ENCODE peak calls at places on chromosomes 16 and 17, in six cellular contexts. W is activated T-cell treated with anti-CD3 and anti-CD28 coated beads, Interleukin-2, amount 50 U/mL, for 48 hours; M is left ventricle myocardium inferior; T is AG08395; E is amygdala; I is EL. B is an unnamed sample.

GRCh38 chr17:16491131-16491702 is 776 bp downstream of the LRRC75A start:
- DNase-seq in W (peak), M (no peak), T (no peak), E (no peak), I (peak), B (peak)

GRCh38 chr17:59859444-59860025 is 33.2 kb downstream of the TUBD1 start:
- DNase-seq in W (no peak), M (no peak), T (peak), E (no peak), I (peak), B (no peak)

GRCh38 chr16:70746708-70747424 is 54.1 kb downstream of the VAC14 start:
- DNase-seq in W (no peak), M (peak), T (peak), E (no peak), I (peak), B (peak)

GRCh38 chr16:68229431-68230175 is 6.3 kb downstream of the ESRP2 start:
- DNase-seq in W (peak), M (no peak), T (peak), E (no peak), I (peak), B (peak)

GRCh38 chr16:68995011-68995504 is 110.4 kb upstream of the HAS3 start:
- DNase-seq in W (no peak), M (no peak), T (peak), E (no peak), I (peak), B (no peak)

GRCh38 chr16:21167929-21168602 is 9.6 kb downstream of the LDAF1 start:
- DNase-seq in W (no peak), M (no peak), T (no peak), E (no peak), I (no peak), B (no peak)

GRCh38 chr17:74959826-74960738 is 12.5 kb downstream of the HID1 start:
- DNase-seq in W (no peak), M (no peak), T (peak), E (no peak), I (peak), B (no peak)

GRCh38 chr16:67814567-67814966 is 7.9 kb downstream of the TSNAXIP1 start:
- DNase-seq in W (no peak), M (no peak), T (no peak), E (no peak), I (no peak), B (no peak)

GRCh38 chr16:86854058-86854621 is 275.8 kb downstream of the FOXL1 start:
- DNase-seq in W (no peak), M (no peak), T (peak), E (no peak), I (peak), B (no peak)

GRCh38 chr16:79286646-79287423 is 313.7 kb downstream of the MAF start:
- DNase-seq in W (peak), M (peak), T (no peak), E (no peak), I (no peak), B (peak)

GRCh38 chr17:83031321-83031945 is 48.0 kb upstream of the METRNL start:
- DNase-seq in W (no peak), M (no peak), T (no peak), E (no peak), I (no peak), B (no peak)

GRCh38 chr17:57407287-57408063 is 151.2 kb downstream of the MSI2 start:
- DNase-seq in W (no peak), M (no peak), T (no peak), E (no peak), I (no peak), B (no peak)

GRCh38 chr17:39822051-39822450 is 42.1 kb downstream of the IKZF3 start:
- DNase-seq in W (no peak), M (no peak), T (no peak), E (no peak), I (no peak), B (no peak)

GRCh38 chr17:49748223-49748622 is 15.7 kb downstream of the FAM117A start:
- DNase-seq in W (no peak), M (no peak), T (no peak), E (no peak), I (no peak), B (no peak)

GRCh38 chr16:27736431-27736830 is 186.5 kb downstream of the KATNIP start:
- DNase-seq in W (no peak), M (no peak), T (no peak), E (no peak), I (no peak), B (no peak)

GRCh38 chr17:48374650-48375230 is 55.3 kb downstream of the SKAP1 start:
- DNase-seq in W (peak), M (no peak), T (no peak), E (no peak), I (peak), B (no peak)

GRCh38 chr16:15529673-15530072 is 95.3 kb downstream of the BMERB1 start:
- DNase-seq in W (no peak), M (no peak), T (no peak), E (no peak), I (no peak), B (no peak)

GRCh38 chr16:56950881-56951771 is 10.6 kb upstream of the CETP start:
- DNase-seq in W (peak), M (peak), T (peak), E (no peak), I (peak), B (peak)

GRCh38 chr17:8832711-8833352 is 33.7 kb upstream of the MFSD6L start:
- DNase-seq in W (peak), M (no peak), T (no peak), E (no peak), I (peak), B (no peak)

GRCh38 chr16:56298948-56299602 is 107.8 kb downstream of the GNAO1 start:
- DNase-seq in W (no peak), M (peak), T (no peak), E (peak), I (no peak), B (no peak)

GRCh38 chr17:60106377-60107059 is 27.8 kb upstream of the HEATR6 start:
- DNase-seq in W (no peak), M (no peak), T (peak), E (no peak), I (peak), B (no peak)

GRCh38 chr17:17206913-17207368 is 808 bp upstream of the PLD6 start:
- DNase-seq in W (peak), M (no peak), T (no peak), E (no peak), I (no peak), B (no peak)

GRCh38 chr17:69434164-69434579 is 19.7 kb downstream of the MAP2K6 start:
- DNase-seq in W (no peak), M (peak), T (no peak), E (no peak), I (peak), B (no peak)

GRCh38 chr17:48375356-48375755 is 54.7 kb downstream of the SKAP1 start:
- DNase-seq in W (no peak), M (no peak), T (peak), E (no peak), I (peak), B (no peak)

GRCh38 chr17:62725791-62726249 is 82.3 kb downstream of the MARCHF10 start:
- DNase-seq in W (no peak), M (no peak), T (no peak), E (no peak), I (peak), B (no peak)

GRCh38 chr17:19728114-19728495 is 11.7 kb upstream of the SLC47A2 start:
- DNase-seq in W (no peak), M (peak), T (peak), E (peak), I (peak), B (peak)